ENCODE peak calls at places on chromosomes 16 and 17, in six cellular contexts. One of them, this sample, is unnamed.

GRCh38 chr16:64240586-64240985 is 881.3 kb downstream of the CDH11 start:
- DNase-seq in fibroblast of pulmonary artery: peak
- DNase-seq in mucosa of descending colon: no peak
- DNase-seq in fibroblast of lung: no peak
- DNase-seq in cardiac muscle cell: no peak
- DNase-seq in heart right ventricle: no peak
- DNase-seq in this sample: no peak

GRCh38 chr17:22310717-22311686 is 618.7 kb downstream of the KCNJ18 start:
- DNase-seq in heart right ventricle: no peak
- DNase-seq in cardiac muscle cell: no peak
- DNase-seq in mucosa of descending colon: no peak
- DNase-seq in fibroblast of pulmonary artery: no peak
- DNase-seq in fibroblast of lung: no peak
- DNase-seq in this sample: no peak

GRCh38 chr16:48126801-48127644 is 28.8 kb downstream of the ABCC12 start:
- DNase-seq in fibroblast of pulmonary artery: peak
- DNase-seq in heart right ventricle: no peak
- DNase-seq in cardiac muscle cell: peak
- DNase-seq in mucosa of descending colon: no peak
- DNase-seq in fibroblast of lung: peak
- DNase-seq in this sample: no peak

GRCh38 chr17:68740555-68741447 is 139.6 kb upstream of the FAM20A start:
- DNase-seq in mucosa of descending colon: no peak
- DNase-seq in cardiac muscle cell: no peak
- DNase-seq in heart right ventricle: no peak
- DNase-seq in fibroblast of lung: no peak
- DNase-seq in fibroblast of pulmonary artery: no peak
- DNase-seq in this sample: no peak

GRCh38 chr16:78640886-78641285 is 541.4 kb downstream of the WWOX start:
- DNase-seq in heart right ventricle: no peak
- DNase-seq in mucosa of descending colon: no peak
- DNase-seq in fibroblast of pulmonary artery: no peak
- DNase-seq in fibroblast of lung: no peak
- DNase-seq in cardiac muscle cell: no peak
- DNase-seq in this sample: no peak

GRCh38 chr16:82240111-82240510 is 70.1 kb upstream of the MPHOSPH6 start:
- DNase-seq in mucosa of descending colon: no peak
- DNase-seq in fibroblast of lung: no peak
- DNase-seq in heart right ventricle: no peak
- DNase-seq in cardiac muscle cell: no peak
- DNase-seq in fibroblast of pulmonary artery: no peak
- DNase-seq in this sample: no peak

GRCh38 chr17:48037036-48037881 is at the start of gene COPZ2:
- DNase-seq in cardiac muscle cell: peak
- DNase-seq in fibroblast of lung: peak
- DNase-seq in fibroblast of pulmonary artery: peak
- DNase-seq in mucosa of descending colon: peak
- DNase-seq in heart right ventricle: peak
- DNase-seq in this sample: peak

GRCh38 chr17:72618018-72618509 is 474.4 kb downstream of the SLC39A11 start:
- DNase-seq in cardiac muscle cell: peak
- DNase-seq in fibroblast of lung: no peak
- DNase-seq in mucosa of descending colon: peak
- DNase-seq in heart right ventricle: no peak
- DNase-seq in fibroblast of pulmonary artery: peak
- DNase-seq in this sample: no peak

GRCh38 chr16:58478427-58478826 is 21.5 kb upstream of the NDRG4 start:
- DNase-seq in mucosa of descending colon: no peak
- DNase-seq in fibroblast of pulmonary artery: no peak
- DNase-seq in heart right ventricle: no peak
- DNase-seq in fibroblast of lung: no peak
- DNase-seq in cardiac muscle cell: no peak
- DNase-seq in this sample: no peak

GRCh38 chr17:83055911-83056582 is 23.4 kb upstream of the METRNL start:
- DNase-seq in heart right ventricle: no peak
- DNase-seq in fibroblast of lung: peak
- DNase-seq in mucosa of descending colon: peak
- DNase-seq in fibroblast of pulmonary artery: peak
- DNase-seq in cardiac muscle cell: no peak
- DNase-seq in this sample: no peak

GRCh38 chr16:57999971-58000705 is at the start of gene ZNF319:
- DNase-seq in mucosa of descending colon: no peak
- DNase-seq in cardiac muscle cell: peak
- DNase-seq in heart right ventricle: peak
- DNase-seq in fibroblast of pulmonary artery: no peak
- DNase-seq in fibroblast of lung: no peak
- DNase-seq in this sample: peak

GRCh38 chr17:16922386-16923096 is 49.4 kb downstream of the TNFRSF13B start:
- DNase-seq in fibroblast of lung: no peak
- DNase-seq in cardiac muscle cell: no peak
- DNase-seq in heart right ventricle: no peak
- DNase-seq in fibroblast of pulmonary artery: no peak
- DNase-seq in mucosa of descending colon: no peak
- DNase-seq in this sample: no peak

GRCh38 chr16:51971184-51971583 is 575.8 kb downstream of the TOX3 start:
- DNase-seq in fibroblast of pulmonary artery: peak
- DNase-seq in fibroblast of lung: peak
- DNase-seq in cardiac muscle cell: peak
- DNase-seq in mucosa of descending colon: no peak
- DNase-seq in heart right ventricle: no peak
- DNase-seq in this sample: peak
- TF ChIP-seq CTCF in fibroblast of pulmonary artery: peak
- TF ChIP-seq CTCF in fibroblast of lung: peak
- TF ChIP-seq CTCF in cardiac muscle cell: peak
- TF ChIP-seq CTCF in mucosa of descending colon: no peak
- TF ChIP-seq CTCF in heart right ventricle: no peak
- TF ChIP-seq CTCF in this sample: peak

DNA sequence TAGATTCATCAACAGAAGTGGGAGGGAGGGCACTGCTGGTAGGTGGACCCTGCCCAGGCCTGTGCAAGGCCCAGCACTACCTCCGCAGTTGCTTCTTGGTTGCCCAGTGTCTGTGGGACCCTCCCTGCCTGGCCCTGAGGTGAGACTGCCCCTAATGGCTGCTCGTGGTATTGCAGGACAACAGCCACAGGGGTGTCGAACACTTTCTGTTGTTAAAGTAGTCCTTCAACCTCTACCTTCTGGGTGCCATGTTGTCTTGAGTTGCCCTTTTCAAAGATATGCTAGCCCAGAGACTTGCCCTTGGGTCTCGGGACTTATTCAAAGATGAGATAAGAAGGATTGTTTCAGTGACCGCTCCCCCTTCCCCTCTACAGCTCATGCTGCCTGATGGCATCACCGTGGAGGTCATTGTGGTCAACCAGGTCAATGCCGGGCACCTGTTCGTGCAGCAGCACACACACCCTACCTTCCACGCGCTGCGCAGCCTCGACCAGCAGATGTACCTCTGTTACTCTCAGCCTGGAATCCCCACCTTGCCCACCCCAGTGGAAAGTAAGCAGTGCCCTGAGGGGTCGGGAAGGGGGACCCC is 29.1 kb downstream of the AKAP1 start:
- DNase-seq in mucosa of descending colon: no peak
- DNase-seq in cardiac muscle cell: peak
- DNase-seq in fibroblast of lung: peak
- DNase-seq in fibroblast of pulmonary artery: peak
- DNase-seq in heart right ventricle: peak
- DNase-seq in this sample: peak
- TF ChIP-seq CTCF in mucosa of descending colon: peak
- TF ChIP-seq CTCF in cardiac muscle cell: peak
- TF ChIP-seq CTCF in fibroblast of lung: peak
- TF ChIP-seq CTCF in fibroblast of pulmonary artery: peak
- TF ChIP-seq CTCF in heart right ventricle: peak
- TF ChIP-seq CTCF in this sample: peak

GRCh38 chr16:30092373-30093010 is 768 bp upstream of the TBX6 start:
- DNase-seq in fibroblast of pulmonary artery: peak
- DNase-seq in mucosa of descending colon: peak
- DNase-seq in fibroblast of lung: peak
- DNase-seq in cardiac muscle cell: peak
- DNase-seq in heart right ventricle: peak
- DNase-seq in this sample: peak
- TF ChIP-seq CTCF in fibroblast of pulmonary artery: peak
- TF ChIP-seq CTCF in mucosa of descending colon: peak
- TF ChIP-seq CTCF in fibroblast of lung: peak
- TF ChIP-seq CTCF in cardiac muscle cell: peak
- TF ChIP-seq CTCF in heart right ventricle: peak
- TF ChIP-seq CTCF in this sample: peak

GRCh38 chr16:50448522-50448921 is 79.7 kb upstream of the BRD7 start:
- DNase-seq in mucosa of descending colon: no peak
- DNase-seq in cardiac muscle cell: no peak
- DNase-seq in fibroblast of pulmonary artery: no peak
- DNase-seq in fibroblast of lung: no peak
- DNase-seq in heart right ventricle: no peak
- DNase-seq in this sample: no peak
- TF ChIP-seq CTCF in mucosa of descending colon: no peak
- TF ChIP-seq CTCF in cardiac muscle cell: no peak
- TF ChIP-seq CTCF in fibroblast of pulmonary artery: no peak
- TF ChIP-seq CTCF in fibroblast of lung: no peak
- TF ChIP-seq CTCF in heart right ventricle: no peak
- TF ChIP-seq CTCF in this sample: peak